ENCODE peak calls at places on chromosome X, in six cellular contexts. U is GM20000, Z is HFFc6, A is retinal pigment epithelial cell, Q is AG10803, L is CD14-positive monocyte. B is an unnamed sample.

GRCh38 chrX:18389968-18390367 is 35.4 kb upstream of the CDKL5 start:
- DNase-seq in Q (no peak), A (no peak), U (no peak), Z (no peak), L (no peak), B (no peak)

GRCh38 chrX:120244735-120245498 is 5.7 kb upstream of the ZBTB33 start:
- DNase-seq in L (peak), A (no peak), Z (peak), U (peak), Q (peak), B (peak)

GRCh38 chrX:78997870-78998558 is 52.8 kb downstream of the P2RY10 start:
- DNase-seq in U (no peak), Z (no peak), A (no peak), Q (no peak), L (no peak), B (peak)

GRCh38 chrX:32893751-32894150 is 317.6 kb downstream of the DMD start:
- DNase-seq in L (no peak), A (no peak), Q (no peak), U (no peak), Z (no peak), B (no peak)

GRCh38 chrX:7996414-7996813 is 69.2 kb upstream of the PNPLA4 start:
- DNase-seq in Z (peak), Q (peak), U (peak), L (no peak), A (no peak), B (peak)

GRCh38 chrX:72247206-72247944 is 8.5 kb upstream of the ERCC6L start:
- DNase-seq in Z (no peak), Q (no peak), L (no peak), A (no peak), U (no peak), B (no peak)

GRCh38 chrX:10781847-10782530 is 161.6 kb upstream of the MID1 start:
- DNase-seq in A (no peak), Z (no peak), Q (no peak), U (no peak), L (no peak), B (no peak)

GRCh38 chrX:22134681-22135080 is 102.6 kb downstream of the PHEX start:
- DNase-seq in A (no peak), Z (peak), L (no peak), Q (peak), U (no peak), B (no peak)

GRCh38 chrX:2608638-2609430 is 82.3 kb upstream of the CD99 start:
- DNase-seq in L (peak), A (peak), Z (peak), Q (peak), U (peak), B (peak)

GRCh38 chrX:40448793-40449192 is 132.0 kb upstream of the ATP6AP2 start:
- DNase-seq in Z (no peak), U (no peak), Q (no peak), A (no peak), L (no peak), B (no peak)

GRCh38 chrX:110667706-110668105 is 127.9 kb downstream of the CHRDL1 start:
- DNase-seq in U (no peak), Z (no peak), A (no peak), L (no peak), Q (no peak), B (no peak)

GRCh38 chrX:8629871-8630270 is 102.1 kb downstream of the ANOS1 start:
- DNase-seq in Z (no peak), U (no peak), Q (no peak), A (no peak), L (no peak), B (no peak)

GRCh38 chrX:30620980-30621716 is 32.1 kb upstream of the GK start:
- DNase-seq in A (peak), U (no peak), Q (peak), L (peak), Z (peak), B (no peak)

GRCh38 chrX:53422915-53423268 is 219 bp downstream of the RIBC1 start:
- DNase-seq in Z (no peak), A (no peak), U (no peak), Q (peak), L (no peak), B (no peak)

GRCh38 chrX:34901761-34902160 is 40.8 kb upstream of the FAM47B start:
- DNase-seq in L (no peak), Z (peak), U (no peak), A (no peak), Q (peak), B (no peak)

GRCh38 chrX:113996781-113997180 is 587.1 kb upstream of the HTR2C start:
- DNase-seq in Z (no peak), U (no peak), A (no peak), L (no peak), Q (no peak), B (no peak)

GRCh38 chrX:119853449-119853848 is 686 bp upstream of the UPF3B start:
- DNase-seq in L (no peak), A (no peak), Z (no peak), Q (no peak), U (no peak), B (no peak)

GRCh38 chrX:37754518-37754917 is 25.3 kb upstream of the CYBB start:
- DNase-seq in Z (no peak), L (no peak), A (no peak), U (no peak), Q (no peak), B (no peak)

GRCh38 chrX:46704767-46705386 is 54.0 kb downstream of the SLC9A7 start:
- DNase-seq in Q (peak), Z (peak), U (peak), A (no peak), L (no peak), B (peak)

GRCh38 chrX:78383594-78383993 is 56.2 kb upstream of the CYSLTR1 start:
- DNase-seq in Z (no peak), A (no peak), L (no peak), U (no peak), Q (no peak), B (no peak)

DNA sequence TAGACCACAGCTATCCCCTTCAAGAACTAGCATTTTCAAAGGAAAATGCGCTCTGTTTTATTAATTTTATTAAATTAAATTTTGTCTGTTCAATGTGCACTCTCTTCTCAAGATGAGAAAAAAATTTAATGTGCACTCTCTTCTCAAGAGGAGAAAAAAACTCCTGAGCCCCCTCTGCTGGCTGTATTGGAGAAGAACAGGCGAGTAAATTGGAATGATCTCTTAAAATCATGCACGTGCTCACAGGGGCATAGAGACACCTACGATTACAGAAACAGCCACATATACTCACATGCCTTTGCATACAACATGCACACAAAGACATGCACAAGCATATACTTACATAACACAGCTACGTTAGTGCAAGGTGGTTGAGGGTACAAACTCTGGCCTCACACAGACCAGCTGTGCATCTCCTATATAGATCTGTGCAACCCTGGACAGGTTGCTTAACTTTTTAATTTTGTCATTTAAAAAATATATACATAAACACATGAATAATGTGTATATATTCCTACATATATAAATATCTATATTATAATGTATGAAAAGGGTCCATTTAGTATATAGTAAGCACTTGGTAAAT is 176.2 kb upstream of the CXorf66 start:
- DNase-seq in Z (peak), U (peak), L (no peak), Q (peak), A (no peak), B (peak)
- TF ChIP-seq CTCF in Z (peak), U (no peak), L (peak), Q (peak), A (peak), B (no peak)

DNA sequence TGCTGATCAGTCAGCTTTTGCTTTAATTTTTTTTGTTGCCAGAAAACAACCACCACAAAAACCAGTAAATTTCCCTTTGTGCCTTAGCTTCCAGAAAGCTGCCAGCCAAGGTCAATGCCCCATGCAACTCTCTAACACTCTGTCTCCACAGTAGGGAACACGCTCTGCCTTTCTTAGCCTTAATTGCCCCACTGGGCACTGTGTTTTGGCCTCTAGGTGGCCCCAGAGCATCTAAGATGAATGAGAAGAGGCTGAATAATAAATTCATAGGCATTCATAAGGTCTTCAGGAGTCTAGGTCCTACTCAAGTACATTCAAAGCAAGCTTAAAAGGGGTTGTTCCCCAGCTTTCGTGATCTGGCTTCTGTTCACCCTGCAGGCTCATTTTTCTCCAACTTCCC is 57.7 kb upstream of the PASD1 start:
- DNase-seq in Q (peak), L (no peak), Z (no peak), A (no peak), U (peak), B (peak)
- TF ChIP-seq CTCF in Q (peak), L (no peak), Z (peak), A (peak), U (peak), B (no peak)

GRCh38 chrX:152817082-152817744 is 13.3 kb downstream of the CETN2 start:
- DNase-seq in Z (peak), L (no peak), Q (peak), U (no peak), A (no peak), B (peak)
- TF ChIP-seq CTCF in Z (peak), L (no peak), Q (peak), U (no peak), A (peak), B (peak)

DNA sequence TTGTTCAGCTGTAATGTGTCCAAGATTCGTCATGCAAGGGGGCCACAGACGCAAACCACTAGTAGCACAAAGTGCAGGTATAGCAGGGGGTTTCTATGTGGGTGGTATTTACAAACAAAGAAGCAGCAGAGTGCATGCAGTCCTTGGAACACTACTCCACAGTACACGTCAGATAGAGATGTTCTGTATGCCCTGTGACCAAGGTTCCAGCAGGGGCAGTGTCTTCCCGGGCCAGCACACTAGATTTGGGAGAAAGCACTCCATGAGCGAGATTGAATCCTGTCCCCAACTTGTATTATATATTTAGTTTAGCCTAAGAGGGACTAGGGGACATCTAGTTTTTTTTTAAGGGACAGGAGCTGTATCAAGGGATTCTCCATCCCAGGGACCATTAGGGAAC is 54.4 kb upstream of the ESX1 start:
- DNase-seq in A (no peak), U (no peak), L (no peak), Q (no peak), Z (no peak), B (no peak)
- TF ChIP-seq CTCF in A (no peak), U (no peak), L (no peak), Q (no peak), Z (peak), B (no peak)

GRCh38 chrX:101617211-101618191 is at the start of gene ARMCX6:
- DNase-seq in Q (peak), U (peak), L (peak), Z (peak), A (no peak), B (peak)
- TF ChIP-seq CTCF in Q (peak), U (no peak), L (peak), Z (peak), A (peak), B (no peak)

GRCh38 chrX:13805241-13805640 is 11.7 kb downstream of the GPM6B start:
- DNase-seq in Q (no peak), A (no peak), U (no peak), L (no peak), Z (no peak), B (no peak)
- TF ChIP-seq CTCF in Q (no peak), A (no peak), U (no peak), L (no peak), Z (no peak), B (no peak)

DNA sequence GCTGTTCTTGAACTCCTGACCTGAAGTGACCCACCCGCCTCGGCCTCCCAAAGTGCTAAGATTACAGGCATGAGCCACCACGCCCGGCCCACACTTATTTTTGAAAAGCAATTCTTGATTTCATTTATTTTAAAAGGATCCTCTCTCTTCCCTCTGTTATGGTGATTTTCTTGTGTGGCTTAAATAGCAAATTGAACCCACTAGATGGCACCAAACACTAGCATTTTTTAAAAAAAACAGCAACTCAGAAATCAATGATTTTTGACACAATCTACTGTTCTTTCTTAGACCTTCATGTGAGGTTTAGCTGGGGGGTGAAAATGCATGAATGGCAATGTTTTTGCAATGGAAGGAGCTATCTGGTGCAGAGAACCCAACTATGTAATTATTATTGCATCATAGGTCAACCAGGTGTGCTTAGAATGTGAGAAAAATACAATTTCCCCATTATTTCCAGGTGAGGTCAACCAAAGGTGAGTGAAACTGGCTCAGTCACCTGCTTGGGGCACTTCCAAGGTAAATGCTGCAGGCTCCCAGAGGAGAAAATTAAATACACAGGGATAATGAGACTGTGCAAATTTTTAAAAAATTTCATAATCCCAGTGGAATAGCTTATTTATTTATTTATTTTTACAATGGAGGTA is 226.6 kb upstream of the PRKX start:
- DNase-seq in U (peak), L (no peak), Z (peak), Q (peak), A (no peak), B (no peak)
- TF ChIP-seq CTCF in U (peak), L (no peak), Z (peak), Q (peak), A (peak), B (no peak)

GRCh38 chrX:136171420-136171819 is 24.1 kb downstream of the FHL1 start:
- DNase-seq in L (no peak), Z (no peak), Q (no peak), U (no peak), A (no peak), B (no peak)

GRCh38 chrX:136166221-136166855 is 19.0 kb downstream of the FHL1 start:
- DNase-seq in Z (peak), Q (peak), L (no peak), A (no peak), U (no peak), B (no peak)

GRCh38 chrX:136168929-136169735 is 21.8 kb downstream of the FHL1 start:
- DNase-seq in Z (peak), A (peak), L (no peak), U (no peak), Q (peak), B (no peak)

DNA sequence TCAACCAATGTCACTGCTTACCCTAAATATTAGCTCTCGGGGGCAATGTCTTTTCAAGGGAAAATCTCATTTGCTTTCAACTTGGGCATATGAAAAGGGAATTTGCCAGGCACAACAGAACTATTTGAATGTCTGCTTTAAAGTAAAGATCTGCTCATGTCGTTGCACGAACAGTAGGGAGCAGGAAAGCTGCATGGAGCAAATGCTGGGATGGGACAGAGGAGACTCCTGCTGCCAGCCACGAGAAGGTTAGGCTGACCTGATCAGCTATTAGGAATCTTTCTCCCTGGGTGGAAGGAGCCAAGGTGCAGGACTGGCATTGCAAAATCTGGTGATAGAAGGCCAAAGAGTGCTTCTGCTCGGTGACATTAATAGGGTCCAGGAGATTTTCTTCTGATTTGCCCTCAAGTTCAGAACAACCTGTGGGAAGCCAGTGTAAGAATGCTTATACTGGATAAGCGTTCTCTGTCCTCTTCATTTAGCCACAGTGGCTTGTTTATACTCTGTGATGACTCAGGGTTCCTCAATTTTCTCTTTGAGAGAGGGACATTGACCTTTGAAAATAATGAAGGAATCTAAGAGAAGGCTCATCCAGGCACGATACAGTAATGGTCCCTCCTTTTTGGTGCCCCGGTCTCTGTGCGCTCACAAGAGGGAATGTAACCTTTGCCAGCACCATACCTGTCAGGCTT is 22.9 kb downstream of the FHL1 start:
- DNase-seq in Z (peak), L (no peak), Q (peak), A (no peak), U (no peak), B (no peak)
- TF ChIP-seq CTCF in Z (peak), L (no peak), Q (peak), A (peak), U (no peak), B (no peak)